ENCODE peak calls at places on chromosomes 2 and 18, in seven cellular contexts. T is globus pallidus, A is fibroblast of the conjunctiva, U is chondrocyte, L is NCI-H1694 treated with DMSO at 0.1 percent for 48 hours, Y is H4, D is upper lobe of right lung. B is an unnamed sample.

GRCh38 chr2:157233506-157233905 is 24.0 kb upstream of the GALNT5 start:
- DNase-seq in T (no peak), A (no peak), U (no peak), L (no peak), Y (no peak), D (no peak), B (no peak)

GRCh38 chr18:9140381-9140780 is 3.8 kb downstream of the ANKRD12 start:
- DNase-seq in T (no peak), A (no peak), U (no peak), L (no peak), Y (no peak), D (no peak), B (no peak)

GRCh38 chr2:121944072-121944829 is 188.8 kb downstream of the TSN start:
- DNase-seq in T (no peak), A (peak), U (no peak), L (no peak), Y (peak), D (no peak), B (peak)

GRCh38 chr2:234733093-234733489 is 218.7 kb upstream of the SH3BP4 start:
- DNase-seq in T (no peak), A (no peak), U (no peak), L (no peak), Y (no peak), D (no peak), B (no peak)

GRCh38 chr2:72198532-72199241 is 51.0 kb upstream of the CYP26B1 start:
- DNase-seq in T (no peak), A (no peak), U (no peak), L (no peak), Y (peak), D (no peak), B (no peak)

GRCh38 chr18:31490387-31490786 is 7.6 kb upstream of the DSG2 start:
- DNase-seq in T (no peak), A (no peak), U (no peak), L (no peak), Y (no peak), D (no peak), B (no peak)

GRCh38 chr2:157262248-157262647 is 4.7 kb downstream of the GALNT5 start:
- DNase-seq in T (no peak), A (no peak), U (no peak), L (no peak), Y (no peak), D (no peak), B (no peak)

GRCh38 chr18:23422751-23423418 is 30.2 kb upstream of the RIOK3 start:
- DNase-seq in T (no peak), A (no peak), U (no peak), L (peak), Y (peak), D (peak), B (no peak)

GRCh38 chr2:141601511-141602152 is 529.2 kb downstream of the LRP1B start:
- DNase-seq in T (no peak), A (no peak), U (no peak), L (no peak), Y (no peak), D (no peak), B (no peak)

GRCh38 chr2:230230087-230230486 is 4.6 kb downstream of the SP140 start:
- DNase-seq in T (no peak), A (peak), U (no peak), L (no peak), Y (peak), D (no peak), B (no peak)

GRCh38 chr18:55381277-55381676 is 206.7 kb downstream of the TCF4 start:
- DNase-seq in T (no peak), A (peak), U (no peak), L (no peak), Y (peak), D (no peak), B (no peak)

GRCh38 chr2:58604096-58604495 is 363.0 kb upstream of the FANCL start:
- DNase-seq in T (no peak), A (no peak), U (no peak), L (no peak), Y (no peak), D (no peak), B (no peak)

GRCh38 chr18:75364512-75364911 is 63.0 kb downstream of the SMIM21 start:
- DNase-seq in T (no peak), A (no peak), U (no peak), L (no peak), Y (peak), D (no peak), B (no peak)

GRCh38 chr2:38439226-38439612 is 62.1 kb upstream of the ATL2 start:
- DNase-seq in T (no peak), A (no peak), U (no peak), L (no peak), Y (no peak), D (no peak), B (no peak)

GRCh38 chr2:120004254-120004653 is 8.6 kb upstream of the EPB41L5 start:
- DNase-seq in T (no peak), A (no peak), U (no peak), L (no peak), Y (no peak), D (no peak), B (no peak)

GRCh38 chr2:102801098-102801718 is 39.4 kb downstream of the TMEM182 start:
- DNase-seq in T (no peak), A (no peak), U (no peak), L (no peak), Y (no peak), D (no peak), B (no peak)

GRCh38 chr2:11004206-11004605 is 92.5 kb downstream of the KCNF1 start:
- DNase-seq in T (no peak), A (no peak), U (no peak), L (no peak), Y (no peak), D (no peak), B (peak)

GRCh38 chr18:45588284-45588683 is 27.0 kb upstream of the SLC14A2 start:
- DNase-seq in T (no peak), A (no peak), U (no peak), L (no peak), Y (peak), D (no peak), B (no peak)

GRCh38 chr2:158923180-158923594 is 45.3 kb upstream of the TANC1 start:
- DNase-seq in T (no peak), A (peak), U (no peak), L (no peak), Y (peak), D (no peak), B (no peak)

GRCh38 chr18:55587341-55588000 is 521 bp downstream of the TCF4 start:
- DNase-seq in T (peak), A (no peak), U (no peak), L (peak), Y (peak), D (no peak), B (peak)

GRCh38 chr18:35458677-35459441 is 38.9 kb downstream of the INO80C start:
- DNase-seq in T (no peak), A (peak), U (no peak), L (no peak), Y (peak), D (no peak), B (no peak)

GRCh38 chr2:36453652-36454051 is 98.1 kb downstream of the CRIM1 start:
- DNase-seq in T (no peak), A (no peak), U (no peak), L (no peak), Y (no peak), D (no peak), B (no peak)

GRCh38 chr2:233413529-233414272 is 59.4 kb downstream of the DGKD start:
- DNase-seq in T (peak), A (no peak), U (no peak), L (peak), Y (peak), D (peak), B (peak)

GRCh38 chr2:98830573-98831145 is 99.7 kb upstream of the MGAT4A start:
- DNase-seq in T (no peak), A (no peak), U (no peak), L (no peak), Y (no peak), D (no peak), B (no peak)

GRCh38 chr2:10449838-10450691 is 1.9 kb upstream of the ODC1 start:
- DNase-seq in T (no peak), A (no peak), U (peak), L (no peak), Y (no peak), D (peak), B (no peak)